ENCODE peak calls at places on chromosomes 16 and 17, in seven cellular contexts. M is coronary artery; C is left cardiac atrium; J is choroid plexus epithelial cell; O is NAMALWA; G is activated effector memory CD4-positive, alpha-beta T cell treated with anti-CD3 and anti-CD28 coated beads, Interleukin-2, amount 50 U/mL, for 16 hours; P is CD4-positive, CD25-positive, alpha-beta regulatory T cell. H is an unnamed sample.

GRCh38 chr17:56540791-56541190 is 52.7 kb upstream of the NOG start:
- DNase-seq in C (no peak), P (no peak), M (no peak), O (no peak), J (peak), G (no peak), H (peak)

GRCh38 chr17:77700165-77700881 is 258.2 kb upstream of the TNRC6C start:
- DNase-seq in M (peak), P (no peak), J (no peak), C (no peak), O (no peak), G (peak), H (no peak)

GRCh38 chr17:37273419-37274051 is 102.2 kb upstream of the C17orf78 start:
- DNase-seq in J (peak), G (no peak), O (no peak), M (no peak), P (peak), C (no peak), H (peak)

GRCh38 chr16:2447920-2448583 is 11.9 kb upstream of the TEDC2 start:
- DNase-seq in C (no peak), G (no peak), O (no peak), M (no peak), J (peak), P (no peak), H (peak)

GRCh38 chr17:75364078-75364477 is 41.4 kb downstream of the GRB2 start:
- DNase-seq in O (no peak), J (peak), G (no peak), C (no peak), M (no peak), P (no peak), H (peak)

GRCh38 chr17:64778367-64779290 is 116.5 kb upstream of the SMURF2 start:
- DNase-seq in M (no peak), P (peak), C (peak), O (no peak), G (peak), J (no peak), H (no peak)

GRCh38 chr17:8384801-8385335 is 1.9 kb upstream of the RPL26 start:
- DNase-seq in C (no peak), G (no peak), P (no peak), M (no peak), J (peak), O (no peak), H (peak)

GRCh38 chr16:12532871-12533610 is 270.6 kb downstream of the CPPED1 start:
- DNase-seq in O (no peak), M (no peak), J (no peak), G (peak), C (peak), P (peak), H (no peak)

GRCh38 chr17:4365628-4366311 is 705 bp downstream of the UBE2G1 start:
- DNase-seq in J (no peak), G (no peak), O (peak), P (no peak), M (no peak), C (peak), H (peak)

GRCh38 chr17:65931246-65932149 is 260.4 kb downstream of the CEP112 start:
- DNase-seq in C (no peak), P (no peak), J (no peak), O (peak), M (no peak), G (no peak), H (no peak)

GRCh38 chr17:30964878-30965277 is 6.0 kb upstream of the RNF135 start:
- DNase-seq in O (no peak), J (peak), P (no peak), C (no peak), M (no peak), G (no peak), H (peak)

H was measured in mesenchymal stem cell.